ENCODE peak calls at places on chromosomes 2 and 18, in four cellular contexts. Q is SK-N-SH, Z is HFF-Myc, X is fibroblast of lung. R is an unnamed sample.

GRCh38 chr2:149061119-149061518 is 22.6 kb downstream of the LYPD6B start:
- DNase-seq in Z (no peak), Q (no peak), X (no peak), R (no peak)

GRCh38 chr2:112646791-112647720 is 1.3 kb downstream of the SLC20A1 start:
- DNase-seq in Z (no peak), X (no peak), Q (peak), R (no peak)

GRCh38 chr18:75230210-75231052 is 19.8 kb downstream of the TSHZ1 start:
- DNase-seq in Q (no peak), Z (no peak), X (no peak), R (no peak)

GRCh38 chr18:70720607-70721006 is 431.8 kb downstream of the SOCS6 start:
- DNase-seq in Q (no peak), Z (no peak), X (no peak), R (no peak)

GRCh38 chr2:123512547-123512946 is 512.5 kb upstream of the CNTNAP5 start:
- DNase-seq in Z (no peak), Q (no peak), X (no peak), R (no peak)

GRCh38 chr2:59080465-59081181 is 839.5 kb upstream of the FANCL start:
- DNase-seq in X (no peak), Z (no peak), Q (no peak), R (no peak)

GRCh38 chr2:231361701-231362588 is 33.6 kb upstream of the B3GNT7 start:
- DNase-seq in X (no peak), Q (no peak), Z (no peak), R (no peak)

GRCh38 chr18:6058941-6059340 is 163.6 kb upstream of the TMEM200C start:
- DNase-seq in X (peak), Q (no peak), Z (no peak), R (no peak)

GRCh38 chr18:76493213-76494107 is 1.6 kb downstream of the ZNF516 start:
- DNase-seq in Z (no peak), Q (peak), X (no peak), R (no peak)

GRCh38 chr18:61448316-61448715 is 115.1 kb downstream of the CDH20 start:
- DNase-seq in X (no peak), Q (no peak), Z (no peak), R (no peak)

GRCh38 chr2:29238497-29238896 is 123.3 kb downstream of the CLIP4 start:
- DNase-seq in X (no peak), Z (no peak), Q (peak), R (no peak)

GRCh38 chr2:185807351-185807750 is 68.7 kb downstream of the FSIP2 start:
- DNase-seq in Z (no peak), Q (no peak), X (peak), R (no peak)

GRCh38 chr2:12330916-12331315 is 385.8 kb upstream of the TRIB2 start:
- DNase-seq in Q (no peak), Z (no peak), X (peak), R (peak)

GRCh38 chr2:26591619-26592505 is 49.3 kb downstream of the CIB4 start:
- DNase-seq in Q (no peak), Z (no peak), X (no peak), R (no peak)

GRCh38 chr18:12406376-12407111 is 1.2 kb upstream of the PRELID3A start:
- DNase-seq in X (no peak), Z (no peak), Q (no peak), R (no peak)

GRCh38 chr2:172938713-172939375 is 136.8 kb upstream of the MAP3K20 start:
- DNase-seq in X (peak), Q (no peak), Z (no peak), R (no peak)
- H3K4me3 ChIP-seq in X (no peak), Q (no peak), Z (no peak), R (no peak)

GRCh38 chr2:10091182-10091932 is 11.1 kb upstream of the CYS1 start:
- DNase-seq in Z (no peak), Q (no peak), X (no peak), R (no peak)

GRCh38 chr2:10096641-10097040 is 16.4 kb upstream of the CYS1 start:
- DNase-seq in X (no peak), Z (no peak), Q (no peak), R (no peak)

GRCh38 chr2:10097352-10098148 is 17.3 kb upstream of the CYS1 start:
- DNase-seq in X (peak), Q (peak), Z (peak), R (no peak)

GRCh38 chr2:10089565-10090183 is 9.5 kb upstream of the CYS1 start:
- DNase-seq in X (no peak), Q (no peak), Z (no peak), R (no peak)

DNA sequence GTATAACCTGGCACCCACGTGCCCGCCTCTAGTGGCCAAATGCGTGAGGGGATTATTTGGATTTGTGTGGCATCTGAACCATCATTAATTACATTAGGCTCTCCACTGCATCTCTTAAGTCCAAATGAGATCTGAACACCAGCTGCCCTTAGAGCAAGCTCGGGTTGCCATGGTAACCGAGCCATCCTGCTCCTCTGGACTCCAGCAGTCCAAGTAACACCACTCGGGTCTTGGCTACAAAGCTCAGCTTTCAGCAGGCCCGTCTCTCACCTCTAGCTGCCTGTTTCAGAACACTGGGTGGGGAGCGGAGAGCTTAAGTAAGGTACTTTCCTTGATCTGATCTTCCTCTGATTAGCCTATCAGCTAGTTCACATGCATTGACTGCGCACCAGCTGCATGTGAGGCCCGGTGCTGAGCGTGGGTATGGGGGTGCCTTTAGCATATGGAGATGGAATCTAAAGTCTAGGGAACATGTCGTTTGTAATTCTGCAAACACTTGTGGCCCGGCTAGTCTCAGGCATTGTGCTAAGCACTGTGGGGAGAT is 14.1 kb upstream of the CYS1 start:
- DNase-seq in X (no peak), Q (peak), Z (no peak), R (no peak)
- TF ChIP-seq CTCF in X (no peak), Q (no peak), Z (no peak), R (no peak)

DNA sequence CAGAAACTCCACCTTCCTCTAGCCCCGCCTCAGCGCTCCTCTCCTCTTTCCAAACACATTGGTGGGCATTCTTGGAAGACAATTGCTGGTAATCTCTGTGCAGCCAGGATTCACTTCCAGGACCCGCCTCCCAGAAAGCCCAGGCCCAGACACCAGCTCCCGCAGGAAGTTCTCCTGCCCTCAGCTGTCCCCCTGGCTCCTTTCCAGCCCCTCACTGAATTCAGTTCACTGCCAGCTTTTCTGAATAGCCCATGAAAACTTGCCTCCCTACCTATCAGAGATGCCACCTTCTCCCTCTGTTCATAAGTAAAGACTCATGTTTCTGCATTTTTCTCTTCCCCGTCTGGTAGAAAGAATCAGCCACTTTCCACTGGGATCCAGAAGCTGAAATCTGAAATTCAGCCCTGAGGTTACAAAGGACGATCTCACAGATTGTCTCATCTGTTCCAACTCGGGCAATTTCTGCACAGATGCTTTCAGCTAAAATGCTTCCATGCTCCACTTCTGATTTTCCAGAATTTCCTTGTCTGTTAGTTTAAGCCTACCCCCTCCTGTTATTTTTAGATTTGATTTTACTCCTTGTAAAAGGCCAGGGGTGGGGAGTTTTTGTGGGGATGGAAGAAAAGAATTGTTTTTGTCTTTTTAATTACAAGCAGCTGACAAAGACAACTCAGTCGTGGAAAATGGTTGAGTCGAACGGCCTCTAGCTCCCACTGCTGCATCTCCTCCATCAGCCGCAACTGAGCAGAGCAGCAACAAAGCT is 98.1 kb downstream of the SP3 start:
- DNase-seq in X (no peak), Q (peak), Z (peak), R (no peak)
- H3K4me3 ChIP-seq in X (no peak), Q (no peak), Z (no peak), R (no peak)

GRCh38 chr2:2938481-2938880 is 439.1 kb downstream of the EIPR1 start:
- DNase-seq in Z (no peak), Q (peak), X (no peak), R (no peak)
- TF ChIP-seq CTCF in Z (no peak), Q (no peak), X (no peak), R (no peak)

DNA sequence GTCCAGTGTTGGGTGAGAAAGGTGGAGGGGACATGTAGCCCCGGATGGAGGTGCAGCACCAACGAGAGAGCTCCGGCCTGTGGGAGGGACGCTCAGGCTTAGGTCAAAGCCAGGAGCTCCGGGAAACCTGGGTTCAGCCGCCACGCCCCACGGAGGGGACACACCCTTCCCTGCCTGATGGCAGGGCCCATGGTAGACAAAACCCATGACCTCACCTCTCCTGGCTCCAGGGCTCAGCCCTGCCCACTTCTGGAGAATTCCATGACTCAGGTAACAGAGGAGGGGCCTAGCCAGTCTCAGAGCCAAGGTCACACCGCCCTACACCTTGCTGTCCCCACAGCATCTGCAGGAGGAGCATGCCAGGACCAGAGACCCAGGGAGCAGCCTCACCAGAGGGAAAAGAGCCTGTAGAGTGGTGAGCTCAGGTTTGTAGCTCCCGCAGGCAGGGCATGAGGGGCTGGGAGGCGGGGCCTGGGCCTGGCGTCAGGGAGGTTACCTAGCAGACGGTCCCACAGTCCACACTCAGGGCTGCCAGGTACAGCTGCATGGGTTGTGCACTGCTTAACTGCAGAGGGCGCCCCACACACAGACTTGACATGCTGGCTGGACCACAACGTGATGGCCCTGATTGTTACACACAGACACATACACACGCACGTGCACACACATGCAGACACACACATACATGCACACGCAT is 70.8 kb upstream of the SMAD7 start:
- DNase-seq in Z (no peak), Q (peak), X (peak), R (no peak)
- H3K4me3 ChIP-seq in Z (no peak), Q (no peak), X (no peak), R (no peak)

GRCh38 chr2:10911291-10912075 is at the start of gene KCNF1:
- DNase-seq in X (peak), Q (peak), Z (no peak), R (no peak)
- TF ChIP-seq CTCF in X (peak), Q (peak), Z (peak), R (peak)

DNA sequence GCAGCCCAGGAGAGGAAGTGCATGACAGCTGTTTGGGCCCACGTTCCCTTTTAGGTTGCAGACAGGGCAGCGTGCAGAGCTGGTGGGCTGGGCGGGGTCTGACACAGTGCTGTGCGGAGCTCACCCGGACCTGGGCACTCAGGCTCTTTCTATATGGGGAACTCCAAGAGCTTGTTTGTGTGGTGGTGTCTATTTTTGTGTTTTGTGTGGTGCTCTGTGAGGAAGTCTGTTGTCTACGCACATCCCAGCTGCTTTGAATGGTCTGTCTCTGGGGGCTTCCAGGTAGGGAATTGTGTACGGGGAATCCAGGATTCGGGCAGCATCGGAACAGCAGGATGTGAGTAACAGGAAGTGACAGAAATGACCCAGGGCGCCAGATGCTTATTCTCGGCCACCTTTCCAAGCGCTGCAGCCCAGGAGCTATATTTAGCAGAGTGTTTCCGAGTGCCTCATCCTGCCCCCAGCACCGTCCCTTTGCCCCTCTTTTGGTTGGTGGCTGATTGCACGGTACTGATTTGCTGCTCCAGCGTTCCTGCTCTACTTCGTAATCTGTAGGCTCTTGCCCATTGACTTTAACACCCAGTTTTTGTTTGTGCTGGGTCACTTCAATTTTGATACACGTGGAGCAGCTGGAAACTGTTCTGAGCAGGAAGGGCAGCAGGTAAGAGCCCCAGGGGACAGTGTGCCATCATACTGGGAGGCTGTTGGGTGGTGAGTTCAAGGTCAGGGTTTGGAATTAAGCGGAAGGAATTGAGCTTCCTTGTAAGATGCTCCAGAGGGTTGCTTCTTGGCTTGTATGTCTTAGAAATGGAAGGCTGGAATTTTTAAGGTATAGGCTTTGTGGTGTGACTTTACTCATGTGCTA is 64.7 kb downstream of the DGKD start:
- DNase-seq in X (peak), Z (peak), Q (no peak), R (no peak)
- H3K4me3 ChIP-seq in X (no peak), Z (peak), Q (peak), R (no peak)